ENCODE peak calls at places on chromosomes 6 and 20, in eight cellular contexts. L is left kidney; J is ELR; B is T-cell; G is stimulated activated CD8-positive, alpha-beta memory T cell treated with anti-CD3 and anti-CD28 coated beads, Interleukin-2, amount 100 ng/mL, for 1 hour; R is NCI-H1092 treated with DMSO at 0.1 percent for 48 hours; I is GOT3; U is IMR-90. N is an unnamed sample.

GRCh38 chr20:58307270-58307669 is 2.2 kb upstream of the RAB22A start:
- DNase-seq in R (no peak), U (no peak), I (no peak), B (no peak), G (no peak), J (no peak), L (no peak), N (no peak)

GRCh38 chr20:42763015-42763414 is 426.7 kb downstream of the PTPRT start:
- DNase-seq in I (no peak), G (no peak), U (no peak), L (no peak), J (no peak), R (no peak), B (no peak), N (no peak)

GRCh38 chr6:163459536-163459935 is 45.0 kb downstream of the QKI start:
- DNase-seq in I (no peak), R (no peak), U (peak; percentile 59), G (no peak), B (no peak), J (peak; percentile 11), L (no peak), N (peak; percentile 61)

GRCh38 chr6:67839818-67840217 is 795.3 kb upstream of the ADGRB3 start:
- DNase-seq in L (no peak), G (no peak), J (no peak), R (no peak), B (no peak), I (no peak), U (no peak), N (no peak)

GRCh38 chr6:2952557-2953095 is 18.7 kb downstream of the SERPINB6 start:
- DNase-seq in I (no peak), B (no peak), R (peak; percentile 29), G (no peak), J (peak; percentile 92), L (peak; percentile 96), U (peak; percentile 91), N (peak; percentile 93)

GRCh38 chr20:63028461-63028921 is 21.7 kb upstream of the BHLHE23 start:
- DNase-seq in G (no peak), I (no peak), B (no peak), J (no peak), U (no peak), R (no peak), L (no peak), N (no peak)

GRCh38 chr6:109781001-109781400 is 89.9 kb downstream of the FIG4 start:
- DNase-seq in G (no peak), R (no peak), B (no peak), I (no peak), U (no peak), J (no peak), L (no peak), N (no peak)

GRCh38 chr6:169959129-169960002 is 207.9 kb downstream of the ERMARD start:
- DNase-seq in B (peak; percentile 69), G (no peak), U (no peak), I (no peak), L (peak; percentile 70), R (peak; percentile 81), J (no peak), N (no peak)

GRCh38 chr6:158853072-158853871 is 34.1 kb upstream of the EZR start:
- DNase-seq in B (peak; percentile 87), U (peak; percentile 79), I (no peak), L (peak; percentile 96), J (peak; percentile 98), R (no peak), G (peak; percentile 65), N (peak; percentile 85)

GRCh38 chr20:47150403-47151152 is 205.9 kb downstream of the ZMYND8 start:
- DNase-seq in J (peak; percentile 88), G (no peak), U (peak; percentile 73), I (no peak), L (peak; percentile 93), R (peak; percentile 69), B (no peak), N (peak; percentile 62)

GRCh38 chr20:48648482-48649051 is 179.2 kb downstream of the PREX1 start:
- DNase-seq in R (no peak), U (no peak), G (no peak), B (no peak), J (no peak), L (no peak), I (no peak), N (no peak)

GRCh38 chr6:43972915-43973304 is 154.3 kb downstream of the MRPL14 start:
- DNase-seq in B (no peak), I (no peak), U (peak; percentile 95), J (peak; percentile 90), L (peak; percentile 53), G (no peak), R (peak; percentile 23), N (peak; percentile 71)

GRCh38 chr20:24378651-24379050 is 90.8 kb upstream of the SYNDIG1 start:
- DNase-seq in R (no peak), G (no peak), U (no peak), L (no peak), J (no peak), I (no peak), B (no peak), N (no peak)

GRCh38 chr20:57274299-57274698 is 7.9 kb upstream of the BMP7 start:
- DNase-seq in R (no peak), B (no peak), J (no peak), L (no peak), I (no peak), G (no peak), U (no peak), N (no peak)

GRCh38 chr20:23179766-23180403 is 93.8 kb upstream of the CD93 start:
- DNase-seq in G (no peak), J (no peak), L (no peak), B (no peak), R (no peak), I (no peak), U (no peak), N (peak; percentile 78)

GRCh38 chr6:26536571-26537159 is 1.5 kb upstream of the HMGN4 start:
- DNase-seq in L (peak; percentile 70), B (peak; percentile 19), I (no peak), J (peak; percentile 76), U (peak; percentile 77), R (peak; percentile 32), G (no peak), N (peak; percentile 72)

GRCh38 chr20:21571841-21572690 is 58.2 kb upstream of the NKX2-2 start:
- DNase-seq in L (peak; percentile 21), B (no peak), U (no peak), J (peak; percentile 9), R (peak; percentile 49), G (no peak), I (no peak), N (peak; percentile 3)

GRCh38 chr20:50574108-50574507 is 63.9 kb downstream of the PTPN1 start:
- DNase-seq in U (no peak), G (no peak), B (no peak), L (no peak), J (no peak), R (no peak), I (no peak), N (no peak)

GRCh38 chr20:19784511-19785172 is 26.6 kb downstream of the RIN2 start:
- DNase-seq in B (no peak), L (peak; percentile 94), J (peak; percentile 90), R (peak; percentile 88), I (no peak), U (peak; percentile 91), G (no peak), N (peak; percentile 91)